ENCODE peak calls at places on chromosomes 16 and 17, in nine cellular contexts. A is breast epithelium, E is colonic mucosa, P is tibial artery, M is AG04449, R is mucosa of descending colon, X is heart right ventricle, Z is cardiac fibroblast, I is lung. F is an unnamed sample.

GRCh38 chr16:84947022-84947421 is 64.3 kb downstream of the ZDHHC7 start:
- DNase-seq in A (no peak), E (peak; percentile 67), P (no peak), M (no peak), R (no peak), X (no peak), Z (no peak), I (no peak), F (no peak)

GRCh38 chr16:86570542-86571196 is 4.0 kb downstream of the FOXC2 start:
- DNase-seq in A (no peak), E (no peak), P (peak; percentile 66), M (no peak), R (no peak), X (no peak), Z (no peak), I (no peak), F (no peak)

GRCh38 chr16:71461686-71462648 is at the start of gene ZNF23:
- DNase-seq in A (peak; percentile 75), E (peak; percentile 86), P (peak; percentile 90), M (no peak), R (peak; percentile 91), X (peak; percentile 89), Z (peak; percentile 82), I (peak; percentile 87), F (no peak)

GRCh38 chr16:83475108-83475507 is 332.7 kb upstream of the HSBP1 start:
- DNase-seq in A (no peak), E (no peak), P (no peak), M (no peak), R (no peak), X (no peak), Z (no peak), I (no peak), F (no peak)

GRCh38 chr17:10099051-10099571 is 99.3 kb downstream of the GAS7 start:
- DNase-seq in A (no peak), E (no peak), P (no peak), M (peak; percentile 33), R (no peak), X (no peak), Z (peak; percentile 85), I (no peak), F (peak; percentile 48)

GRCh38 chr17:50426814-50427787 is 1.1 kb downstream of the ACSF2 start:
- DNase-seq in A (peak; percentile 54), E (peak; percentile 54), P (no peak), M (no peak), R (peak; percentile 57), X (no peak), Z (peak; percentile 37), I (peak; percentile 41), F (no peak)

GRCh38 chr17:915416-916201 is 64.0 kb downstream of the NXN start:
- DNase-seq in A (no peak), E (no peak), P (no peak), M (no peak), R (no peak), X (peak; percentile 30), Z (peak; percentile 94), I (no peak), F (no peak)

GRCh38 chr17:44384281-44384822 is 5.1 kb downstream of the ITGA2B start:
- DNase-seq in A (no peak), E (no peak), P (peak; percentile 45), M (no peak), R (no peak), X (no peak), Z (no peak), I (no peak), F (no peak)

GRCh38 chr17:83156408-83156807 is 77.0 kb downstream of the METRNL start:
- DNase-seq in A (no peak), E (no peak), P (peak; percentile 38), M (no peak), R (no peak), X (no peak), Z (no peak), I (no peak), F (no peak)

GRCh38 chr17:58527306-58527705 is 12.9 kb upstream of the MTMR4 start:
- DNase-seq in A (no peak), E (no peak), P (no peak), M (no peak), R (no peak), X (no peak), Z (no peak), I (no peak), F (no peak)

GRCh38 chr17:61625564-61625963 is 34.5 kb upstream of the NACA2 start:
- DNase-seq in A (no peak), E (no peak), P (no peak), M (no peak), R (no peak), X (no peak), Z (no peak), I (no peak), F (no peak)

GRCh38 chr17:64741924-64742670 is 80.0 kb upstream of the SMURF2 start:
- DNase-seq in A (no peak), E (no peak), P (peak; percentile 76), M (no peak), R (no peak), X (peak; percentile 35), Z (peak; percentile 85), I (peak; percentile 61), F (no peak)

GRCh38 chr16:13393816-13394215 is 492.4 kb downstream of the SHISA9 start:
- DNase-seq in A (no peak), E (no peak), P (no peak), M (no peak), R (no peak), X (no peak), Z (no peak), I (no peak), F (no peak)

GRCh38 chr16:4694664-4695451 is 1.5 kb downstream of the NUDT16L1 start:
- DNase-seq in A (no peak), E (no peak), P (peak; percentile 75), M (no peak), R (peak; percentile 43), X (peak; percentile 58), Z (no peak), I (no peak), F (no peak)

GRCh38 chr17:41918392-41919164 is at the start of gene ACLY:
- DNase-seq in A (peak; percentile 96), E (peak; percentile 98), P (peak; percentile 98), M (peak; percentile 65), R (peak; percentile 99), X (peak; percentile 97), Z (peak; percentile 98), I (peak; percentile 97), F (peak; percentile 86)
- H3K4me3 ChIP-seq in A (peak within 1 kb of the TSS; percentile 92), E (peak within 1 kb of the TSS; percentile 96), P (peak within 1 kb of the TSS; percentile 91), M (peak within 1 kb of the TSS; percentile 89), R (peak within 1 kb of the TSS; percentile 77), X (peak within 1 kb of the TSS; percentile 79), Z (peak within 1 kb of the TSS; percentile 100), I (peak within 1 kb of the TSS; percentile 94), F (peak within 1 kb of the TSS; percentile 94)

GRCh38 chr17:54749157-54749556 is 151.5 kb upstream of the TOM1L1 start:
- DNase-seq in A (no peak), E (no peak), P (no peak), M (no peak), R (no peak), X (no peak), Z (no peak), I (no peak), F (no peak)

DNA sequence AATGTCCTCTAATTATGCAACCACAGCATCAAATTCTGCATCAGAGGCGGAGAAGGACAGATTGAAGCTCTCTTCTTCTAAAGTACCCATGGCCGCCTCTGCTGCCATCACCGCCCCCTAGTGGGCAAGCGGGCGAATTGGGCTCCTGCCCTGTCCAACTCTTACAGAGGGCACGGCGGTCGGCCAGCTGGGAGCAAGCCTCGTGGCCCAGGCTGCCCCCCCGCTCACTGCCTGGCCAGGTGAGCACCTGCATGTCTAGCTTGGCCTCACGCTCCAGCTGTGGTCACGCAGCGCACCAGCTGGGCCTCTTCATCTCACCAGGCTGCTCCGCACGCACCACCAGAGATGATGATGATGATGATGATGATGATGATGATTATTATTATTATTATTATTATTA is 146.1 kb upstream of the TOM1L1 start:
- DNase-seq in A (no peak), E (no peak), P (peak; percentile 59), M (no peak), R (no peak), X (no peak), Z (no peak), I (no peak), F (no peak)
- TF ChIP-seq CTCF in A (no peak), E (no peak), P (no peak), M (no peak), R (no peak), X (no peak), Z (no peak), I (no peak), F (no peak)

DNA sequence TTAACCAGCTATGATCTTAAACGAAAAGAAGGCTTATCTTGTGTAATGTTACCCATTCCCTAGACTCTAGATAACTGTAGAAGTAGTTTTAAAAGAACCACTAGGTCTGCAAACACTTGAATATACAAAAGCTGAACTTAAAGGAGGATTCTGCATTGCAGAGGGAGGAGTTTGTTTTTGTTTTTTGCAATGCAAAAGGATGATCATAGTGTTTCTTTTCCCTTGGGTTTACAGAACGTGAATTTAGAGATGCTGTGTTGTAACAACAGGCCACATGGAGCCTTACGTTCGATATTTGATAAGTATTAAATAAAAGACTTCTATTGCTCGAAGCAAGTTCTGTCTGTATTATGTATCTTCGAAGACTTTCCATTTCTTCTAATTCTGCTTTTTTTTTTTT is 77.6 kb downstream of the CHD9 start:
- DNase-seq in A (no peak), E (no peak), P (no peak), M (no peak), R (no peak), X (no peak), Z (peak; percentile 35), I (no peak), F (no peak)
- H3K4me3 ChIP-seq in A (peak overlapping the region; percentile 90), E (peak overlapping the region; percentile 61), P (peak overlapping the region; percentile 67), M (peak overlapping the region; percentile 80), R (no peak overlapping the region), X (no peak overlapping the region), Z (peak overlapping the region; percentile 85), I (no peak overlapping the region), F (no peak overlapping the region)

GRCh38 chr17:48951572-48951971 is 6.9 kb upstream of the SNF8 start:
- DNase-seq in A (no peak), E (no peak), P (no peak), M (no peak), R (no peak), X (no peak), Z (no peak), I (no peak), F (no peak)

GRCh38 chr17:48952904-48953303 is 8.3 kb upstream of the SNF8 start:
- DNase-seq in A (no peak), E (no peak), P (no peak), M (no peak), R (no peak), X (no peak), Z (no peak), I (no peak), F (no peak)

DNA sequence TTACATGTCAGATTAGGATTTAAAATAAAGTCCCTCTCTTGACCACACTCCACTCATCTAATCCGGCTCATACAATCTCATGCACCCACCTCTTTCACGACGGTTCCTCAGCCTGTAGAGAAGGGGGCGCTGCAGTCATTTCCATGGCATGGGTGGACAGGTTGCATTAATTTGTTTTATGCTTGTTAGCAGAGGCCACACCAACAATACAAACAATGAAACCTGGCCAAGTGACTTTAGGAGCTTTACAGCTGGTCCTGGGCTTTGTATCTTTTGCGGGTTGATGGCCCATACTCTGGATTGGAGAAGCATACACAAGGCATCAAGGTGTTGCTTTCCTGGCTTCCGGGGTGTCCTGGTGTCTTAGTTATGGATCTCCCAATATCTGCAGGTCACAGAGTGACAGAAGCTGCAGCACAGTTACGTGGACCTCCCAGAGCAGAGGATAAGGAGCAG is 9.7 kb upstream of the SNF8 start:
- DNase-seq in A (no peak), E (peak; percentile 42), P (no peak), M (no peak), R (peak; percentile 57), X (no peak), Z (peak; percentile 80), I (no peak), F (no peak)
- TF ChIP-seq CTCF in A (no peak), E (no peak), P (no peak), M (peak; percentile 72), R (no peak), X (no peak), Z (peak; percentile 86), I (no peak), F (peak; percentile 80)